ENCODE peak calls at places on chromosomes 16 and 17, in six cellular contexts. S, M, Q, W, G and D are unnamed samples. For H3K36me3, the result is how much of the 10 kb centered on the place peaks cover.

GRCh38 chr16:55913717-55914116 is 38.5 kb upstream of the CES5A start:
- DNase-seq in S (no peak), M (no peak), Q (no peak), W (no peak), G (no peak), D (no peak)

GRCh38 chr16:1839554-1839953 is 12.5 kb downstream of the FAHD1 start:
- DNase-seq in S (no peak), M (no peak), Q (no peak), W (no peak), G (no peak), D (no peak)

GRCh38 chr16:12095275-12096161 is 119.0 kb downstream of the SNX29 start:
- DNase-seq in S (peak), M (peak), Q (peak), W (peak), G (peak), D (peak)

GRCh38 chr16:57999366-57999970 is 1.0 kb downstream of the ZNF319 start:
- DNase-seq in S (peak), M (no peak), Q (no peak), W (peak), G (no peak), D (peak)

GRCh38 chr16:55482056-55482455 is 3.1 kb downstream of the MMP2 start:
- DNase-seq in S (no peak), M (no peak), Q (no peak), W (no peak), G (no peak), D (no peak)

GRCh38 chr16:55042556-55043432 is 112.1 kb downstream of the IRX5 start:
- DNase-seq in S (no peak), M (no peak), Q (no peak), W (no peak), G (peak), D (no peak)

GRCh38 chr17:43210576-43210975 is 1.1 kb upstream of the TMEM106A start:
- DNase-seq in S (no peak), M (no peak), Q (no peak), W (no peak), G (no peak), D (no peak)

GRCh38 chr17:71168083-71168741 is 952.6 kb upstream of the SOX9 start:
- DNase-seq in S (no peak), M (no peak), Q (no peak), W (no peak), G (no peak), D (no peak)

GRCh38 chr16:78973041-78973440 is 627.5 kb downstream of the MAF start:
- DNase-seq in S (no peak), M (no peak), Q (no peak), W (no peak), G (no peak), D (no peak)

GRCh38 chr17:44906010-44906646 is 6.9 kb upstream of the EFTUD2 start:
- DNase-seq in S (no peak), M (no peak), Q (no peak), W (no peak), G (no peak), D (no peak)

GRCh38 chr17:81561494-81561885 is 9.3 kb upstream of the FAAP100 start:
- DNase-seq in S (no peak), M (no peak), Q (no peak), W (no peak), G (no peak), D (no peak)

GRCh38 chr17:37110816-37111215 is 162.1 kb downstream of the AATF start:
- DNase-seq in S (peak), M (no peak), Q (no peak), W (no peak), G (no peak), D (no peak)
- H3K4me3 ChIP-seq in S (no peak), M (no peak), Q (no peak), W (no peak), G (no peak), D (no peak)

DNA sequence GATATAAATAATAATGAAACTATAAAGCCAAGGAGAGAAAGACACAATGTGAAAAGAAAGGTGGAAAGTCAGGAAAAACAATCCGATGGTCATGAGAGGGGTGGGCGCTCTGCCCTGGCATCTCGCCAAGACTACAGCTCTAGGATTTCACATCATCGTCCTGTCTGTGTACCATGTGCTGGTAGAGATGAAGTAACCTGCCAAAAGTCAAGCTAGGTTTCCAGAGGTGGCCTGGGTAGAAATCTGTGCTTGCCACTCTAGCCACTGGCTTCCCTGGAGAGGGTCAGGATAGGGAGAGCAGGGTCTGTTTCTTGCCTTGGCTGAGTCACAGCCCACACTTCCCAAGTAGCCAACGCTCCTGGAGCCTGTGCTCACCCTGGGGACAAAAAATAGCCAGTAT is 31.0 kb upstream of the TRAP1 start:
- DNase-seq in S (no peak), M (no peak), Q (no peak), W (no peak), G (peak), D (no peak)
- H3K36me3 ChIP-seq in S (under half), M (half or more), Q (under half), W (under half), G (half or more), D (half or more)

GRCh38 chr17:83111516-83112282 is 32.3 kb downstream of the METRNL start:
- DNase-seq in S (no peak), M (no peak), Q (no peak), W (no peak), G (no peak), D (no peak)

GRCh38 chr17:83110755-83111154 is 31.3 kb downstream of the METRNL start:
- DNase-seq in S (no peak), M (no peak), Q (no peak), W (no peak), G (peak), D (no peak)

GRCh38 chr17:83108709-83109108 is 29.3 kb downstream of the METRNL start:
- DNase-seq in S (no peak), M (no peak), Q (no peak), W (no peak), G (no peak), D (no peak)

GRCh38 chr17:83109386-83109785 is 30.0 kb downstream of the METRNL start:
- DNase-seq in S (no peak), M (no peak), Q (no peak), W (no peak), G (no peak), D (no peak)

DNA sequence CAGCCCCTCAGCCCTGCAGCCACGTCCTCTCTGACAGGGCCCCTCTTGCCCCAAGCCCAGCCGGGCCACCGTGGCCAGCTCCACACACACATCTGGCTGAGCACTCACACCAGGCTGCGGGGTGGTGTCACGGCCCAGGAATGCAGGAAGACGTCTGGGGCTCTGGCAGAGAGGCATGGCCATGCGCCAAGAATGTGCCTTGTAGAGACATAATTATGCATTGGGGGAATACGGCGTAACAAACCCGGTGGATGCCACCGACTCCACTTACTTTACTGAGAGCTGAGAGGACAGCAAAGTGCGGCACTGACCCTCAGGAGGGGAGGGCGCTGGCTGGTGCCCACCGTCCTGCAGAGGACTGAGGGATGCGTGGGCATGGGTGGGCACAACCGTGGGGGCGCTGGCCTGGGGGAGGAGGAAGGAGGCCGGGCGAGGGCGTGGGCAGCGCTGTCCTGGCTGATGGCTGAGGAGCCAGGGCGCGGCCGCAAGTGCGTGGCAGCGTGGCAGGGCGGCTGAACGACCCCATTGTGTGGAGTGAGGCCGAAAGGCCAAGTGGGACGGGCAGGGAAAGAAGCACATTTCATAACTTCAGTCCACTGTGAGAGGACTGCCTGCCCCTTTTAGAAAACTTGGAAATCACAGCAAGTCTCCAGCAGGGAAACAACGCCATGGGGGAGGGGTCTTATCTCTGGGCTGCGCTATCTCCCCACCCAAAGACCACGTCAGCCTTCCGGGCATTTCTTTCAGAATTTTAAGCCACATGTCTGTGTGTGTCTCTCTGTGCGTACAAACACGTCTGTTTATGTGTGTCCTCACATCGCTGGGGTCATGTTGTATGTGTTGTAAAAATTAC is 30.6 kb downstream of the METRNL start:
- DNase-seq in S (no peak), M (peak), Q (no peak), W (no peak), G (peak), D (peak)
- H3K4me3 ChIP-seq in S (no peak), M (no peak), Q (no peak), W (no peak), G (peak), D (no peak)

DNA sequence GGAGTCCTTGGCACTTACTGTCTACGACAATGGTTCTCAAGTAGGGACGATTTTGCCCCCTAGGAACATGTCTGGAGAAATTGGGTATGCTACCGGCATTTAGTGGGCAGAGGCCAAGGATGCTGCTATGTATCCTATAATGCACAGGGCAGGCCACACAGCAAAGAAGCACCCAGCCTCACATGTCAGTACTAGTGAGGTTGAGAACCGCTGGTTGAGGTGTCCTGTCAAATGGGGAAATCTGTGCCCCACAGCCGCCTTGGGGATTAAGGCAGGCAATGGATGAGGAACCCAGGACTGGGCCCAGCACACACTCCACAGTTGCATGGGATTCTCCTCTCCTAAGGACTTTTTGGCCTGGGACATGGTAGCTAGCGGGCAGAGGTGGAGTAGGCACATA is 86.7 kb upstream of the TOB1 start:
- DNase-seq in S (no peak), M (no peak), Q (no peak), W (no peak), G (no peak), D (no peak)
- H3K36me3 ChIP-seq in S (under half), M (under half), Q (under half), W (under half), G (under half), D (under half)

DNA sequence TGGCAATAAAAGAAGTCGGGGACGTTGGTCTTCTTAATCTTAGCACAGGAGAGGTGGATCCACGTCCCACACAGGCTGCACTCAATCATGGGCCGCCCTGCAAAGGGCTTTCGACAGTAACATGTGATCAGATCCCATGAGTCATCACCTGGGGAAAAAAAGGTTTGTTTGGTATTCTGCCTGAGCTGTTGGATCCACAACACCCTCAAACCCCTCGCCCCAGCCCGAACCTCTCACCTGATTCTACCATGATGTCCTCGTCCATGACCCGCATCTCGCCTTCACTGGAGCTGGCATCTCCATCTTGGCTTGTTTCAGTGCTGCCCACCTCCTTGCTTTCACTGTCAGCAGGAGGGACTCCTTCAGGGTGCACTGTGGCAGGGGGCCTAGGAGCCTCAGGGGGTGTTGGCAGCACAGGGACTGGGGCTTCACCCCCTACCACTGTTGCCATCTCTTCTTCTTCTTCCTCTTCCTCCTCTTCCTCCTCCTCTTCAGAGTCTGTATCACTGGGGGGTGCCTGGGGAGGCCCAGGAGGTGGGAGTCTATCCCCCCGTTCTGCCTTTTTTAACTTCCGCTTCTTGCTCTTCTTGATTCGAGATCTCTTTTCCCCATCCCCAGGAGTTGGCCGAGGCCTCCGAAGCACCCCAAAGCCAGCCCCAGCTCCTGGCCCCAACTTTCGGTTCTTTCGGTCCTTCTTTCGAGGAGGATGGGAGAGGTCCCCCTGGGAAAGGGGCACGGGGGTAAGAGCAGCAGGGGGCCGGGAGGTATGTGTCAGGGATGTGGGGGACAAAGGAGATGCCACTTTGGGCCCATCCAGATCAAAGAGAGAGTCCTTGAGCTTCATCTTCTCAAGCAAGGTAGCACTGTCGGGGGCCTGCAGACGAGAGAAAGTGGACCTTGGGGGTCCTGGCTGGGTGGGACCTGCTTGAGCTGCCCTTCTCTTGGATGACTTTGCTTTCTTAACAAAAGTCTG is 1.7 kb upstream of the DVL2 start:
- DNase-seq in S (no peak), M (no peak), Q (no peak), W (no peak), G (no peak), D (peak)
- H3K4me3 ChIP-seq in S (no peak), M (no peak), Q (peak), W (no peak), G (no peak), D (no peak)

GRCh38 chr16:46908540-46909372 is 24.6 kb downstream of the GPT2 start:
- DNase-seq in S (peak), M (no peak), Q (peak), W (peak), G (no peak), D (peak)

GRCh38 chr16:46914556-46915201 is 30.5 kb downstream of the GPT2 start:
- DNase-seq in S (no peak), M (no peak), Q (no peak), W (no peak), G (no peak), D (no peak)

GRCh38 chr16:46915483-46916025 is 31.4 kb downstream of the GPT2 start:
- DNase-seq in S (no peak), M (no peak), Q (no peak), W (no peak), G (no peak), D (no peak)

GRCh38 chr16:46911038-46911437 is 26.9 kb downstream of the GPT2 start:
- DNase-seq in S (no peak), M (no peak), Q (no peak), W (no peak), G (no peak), D (no peak)

GRCh38 chr16:46911650-46912049 is 27.5 kb downstream of the GPT2 start:
- DNase-seq in S (no peak), M (no peak), Q (no peak), W (no peak), G (no peak), D (no peak)
- H3K36me3 ChIP-seq in S (under half), M (under half), Q (under half), W (under half), G (under half), D (half or more)